ENCODE peak calls at places on chromosomes 7 and 10, in eight cellular contexts. W, R, T, D, L, U, M and Z are unnamed samples.

GRCh38 chr10:5445006-5445405 is 32.6 kb downstream of the NET1 start:
- DNase-seq in W (no peak), R (no peak), T (no peak), D (no peak), L (no peak), U (no peak), M (no peak), Z (no peak)

GRCh38 chr7:81367335-81367801 is 402.5 kb downstream of the HGF start:
- DNase-seq in W (no peak), R (no peak), T (no peak), D (peak), L (no peak), U (no peak), M (no peak), Z (no peak)

GRCh38 chr7:88344956-88345832 is 38.5 kb upstream of the STEAP4 start:
- DNase-seq in W (no peak), R (peak), T (no peak), D (peak), L (peak), U (no peak), M (no peak), Z (no peak)

GRCh38 chr7:150754950-150755349 is 17.7 kb downstream of the GIMAP5 start:
- DNase-seq in W (no peak), R (no peak), T (no peak), D (no peak), L (no peak), U (no peak), M (no peak), Z (no peak)

GRCh38 chr7:35617076-35617475 is 77.9 kb downstream of the HERPUD2 start:
- DNase-seq in W (no peak), R (no peak), T (no peak), D (no peak), L (no peak), U (no peak), M (no peak), Z (no peak)

GRCh38 chr7:32053204-32053603 is 17.0 kb downstream of the PDE1C start:
- DNase-seq in W (no peak), R (no peak), T (no peak), D (no peak), L (no peak), U (no peak), M (no peak), Z (no peak)

GRCh38 chr10:34046651-34047050 is 712.2 kb upstream of the NRP1 start:
- DNase-seq in W (no peak), R (no peak), T (no peak), D (no peak), L (no peak), U (no peak), M (no peak), Z (no peak)

GRCh38 chr7:102933763-102934162 is 21.0 kb downstream of the LRRC17 start:
- DNase-seq in W (peak), R (peak), T (no peak), D (peak), L (no peak), U (no peak), M (no peak), Z (peak)

GRCh38 chr10:5543628-5544027 is 18.9 kb downstream of the CALML3 start:
- DNase-seq in W (no peak), R (no peak), T (no peak), D (no peak), L (no peak), U (no peak), M (no peak), Z (no peak)

GRCh38 chr7:74002474-74003017 is 25.4 kb upstream of the ELN start:
- DNase-seq in W (no peak), R (no peak), T (no peak), D (peak), L (peak), U (no peak), M (no peak), Z (no peak)

GRCh38 chr10:7409732-7410168 is 1.1 kb downstream of the SFMBT2 start:
- DNase-seq in W (no peak), R (no peak), T (no peak), D (peak), L (no peak), U (no peak), M (no peak), Z (no peak)

GRCh38 chr10:127119901-127120300 is 76.5 kb downstream of the INSYN2A start:
- DNase-seq in W (no peak), R (no peak), T (no peak), D (no peak), L (no peak), U (no peak), M (no peak), Z (no peak)

GRCh38 chr7:44383566-44383965 is 58.2 kb upstream of the CAMK2B start:
- DNase-seq in W (no peak), R (no peak), T (no peak), D (no peak), L (no peak), U (no peak), M (no peak), Z (no peak)

GRCh38 chr10:116880716-116881440 is 31.6 kb downstream of the ENO4 start:
- DNase-seq in W (no peak), R (no peak), T (no peak), D (no peak), L (no peak), U (no peak), M (no peak), Z (no peak)

GRCh38 chr7:16061630-16062029 is 359.7 kb downstream of the CRPPA start:
- DNase-seq in W (no peak), R (no peak), T (no peak), D (no peak), L (no peak), U (no peak), M (no peak), Z (no peak)

GRCh38 chr10:49271346-49271745 is 27.6 kb upstream of the C10orf71 start:
- DNase-seq in W (no peak), R (no peak), T (no peak), D (no peak), L (no peak), U (no peak), M (no peak), Z (no peak)

GRCh38 chr7:69690329-69690728 is 92.1 kb downstream of the AUTS2 start:
- DNase-seq in W (no peak), R (no peak), T (no peak), D (no peak), L (no peak), U (no peak), M (no peak), Z (no peak)

GRCh38 chr10:49179699-49180511 is 8.3 kb downstream of the TMEM273 start:
- DNase-seq in W (no peak), R (no peak), T (no peak), D (no peak), L (no peak), U (no peak), M (no peak), Z (no peak)

GRCh38 chr7:45223728-45224630 is 66.4 kb downstream of the RAMP3 start:
- DNase-seq in W (no peak), R (no peak), T (no peak), D (no peak), L (no peak), U (no peak), M (no peak), Z (no peak)